ENCODE peak calls at places on chromosomes 7 and 10, in seven cellular contexts. E is hepatocyte, G is right lobe of liver, I is psoas muscle, O is A549, H is adrenal gland, Y is astrocyte. Z is an unnamed sample.

GRCh38 chr10:34522542-34522941 is 292.6 kb downstream of the PARD3 start:
- DNase-seq in I (no peak), E (peak; percentile 36), H (no peak), O (peak; percentile 78), Y (no peak), G (no peak), Z (no peak)

GRCh38 chr7:121938429-121938996 is 65.6 kb downstream of the PTPRZ1 start:
- DNase-seq in O (no peak), H (no peak), G (no peak), E (no peak), I (no peak), Y (no peak), Z (no peak)

GRCh38 chr7:97845622-97846203 is 26.5 kb downstream of the ASNS start:
- DNase-seq in H (no peak), E (peak; percentile 35), Y (no peak), O (peak; percentile 24), I (no peak), G (no peak), Z (no peak)

GRCh38 chr10:58512470-58513188 is at the start of gene BICC1:
- DNase-seq in E (peak; percentile 76), H (peak; percentile 58), G (peak; percentile 57), I (peak; percentile 61), Y (peak; percentile 51), O (peak; percentile 55), Z (no peak)

GRCh38 chr7:27516415-27516814 is 146.3 kb downstream of the HIBADH start:
- DNase-seq in H (no peak), O (no peak), E (no peak), G (no peak), I (no peak), Y (no peak), Z (no peak)

GRCh38 chr10:118471863-118472262 is 123.6 kb downstream of the PRLHR start:
- DNase-seq in G (no peak), I (no peak), E (no peak), O (peak; percentile 9), Y (peak; percentile 47), H (no peak), Z (no peak)

GRCh38 chr10:44703241-44704155 is 207.6 kb upstream of the TMEM72 start:
- DNase-seq in I (no peak), O (no peak), G (no peak), Y (peak; percentile 89), H (no peak), E (no peak), Z (no peak)

GRCh38 chr10:129305046-129305445 is 162.0 kb upstream of the MGMT start:
- DNase-seq in H (no peak), I (no peak), Y (no peak), E (no peak), O (no peak), G (no peak), Z (no peak)

GRCh38 chr10:70169661-70170364 is 501 bp downstream of the SAR1A start:
- DNase-seq in H (peak; percentile 73), O (no peak), G (no peak), E (peak; percentile 46), I (no peak), Y (no peak), Z (peak; percentile 45)

GRCh38 chr10:94403034-94403822 is 887 bp downstream of the TBC1D12 start:
- DNase-seq in O (peak; percentile 75), Y (peak; percentile 67), H (peak; percentile 78), E (peak; percentile 74), G (peak; percentile 66), I (peak; percentile 54), Z (peak; percentile 77)

GRCh38 chr10:116771101-116771705 is 28.8 kb upstream of the HSPA12A start:
- DNase-seq in O (peak; percentile 68), I (peak; percentile 79), Y (peak; percentile 71), G (peak; percentile 54), H (peak; percentile 94), E (peak; percentile 72), Z (no peak)
- TF ChIP-seq CTCF in O (no peak), I (no peak), Y (no peak), G (no peak), H (no peak), E (no peak), Z (no peak)

GRCh38 chr7:140639366-140640053 is 1.1 kb downstream of the DENND2A start:
- DNase-seq in E (peak; percentile 63), Y (peak; percentile 95), G (no peak), H (peak; percentile 62), I (peak; percentile 64), O (no peak), Z (no peak)

GRCh38 chr7:140641532-140642191 is 1.0 kb upstream of the DENND2A start:
- DNase-seq in G (no peak), Y (no peak), I (no peak), O (no peak), E (no peak), H (no peak), Z (no peak)

GRCh38 chr7:140638311-140638791 is 2.3 kb downstream of the DENND2A start:
- DNase-seq in H (no peak), Y (peak; percentile 42), O (peak; percentile 55), I (peak; percentile 45), E (peak; percentile 32), G (no peak), Z (no peak)

GRCh38 chr7:140640727-140641531 is at the start of gene DENND2A:
- DNase-seq in O (no peak), G (peak; percentile 64), H (peak; percentile 70), I (peak; percentile 80), E (peak; percentile 86), Y (peak; percentile 44), Z (peak; percentile 61)

GRCh38 chr7:140640060-140640611 is 477 bp downstream of the DENND2A start:
- DNase-seq in G (peak; percentile 62), O (peak; percentile 33), Y (peak; percentile 31), E (peak; percentile 68), I (peak; percentile 57), H (no peak), Z (peak; percentile 55)
- H3K4me3 ChIP-seq in G (peak overlapping the region; percentile 47), O (peak overlapping the region; percentile 63), Y (peak overlapping the region; percentile 70), E (peak overlapping the region; percentile 87), I (peak overlapping the region; percentile 68), H (peak overlapping the region; percentile 26), Z (peak overlapping the region; percentile 59)

GRCh38 chr10:88076027-88076880 is 212.8 kb downstream of the PTEN start:
- DNase-seq in I (no peak), E (no peak), O (no peak), G (no peak), H (no peak), Y (no peak), Z (no peak)

GRCh38 chr10:88080213-88080612 is 216.8 kb downstream of the PTEN start:
- DNase-seq in Y (peak; percentile 66), E (peak; percentile 65), I (no peak), O (peak; percentile 37), H (no peak), G (no peak), Z (no peak)

GRCh38 chr10:88081457-88082054 is 218.1 kb downstream of the PTEN start:
- DNase-seq in G (no peak), Y (no peak), I (no peak), H (no peak), E (no peak), O (no peak), Z (no peak)

GRCh38 chr10:88074971-88075370 is 211.5 kb downstream of the PTEN start:
- DNase-seq in H (no peak), I (no peak), E (no peak), O (no peak), Y (no peak), G (no peak), Z (no peak)

DNA sequence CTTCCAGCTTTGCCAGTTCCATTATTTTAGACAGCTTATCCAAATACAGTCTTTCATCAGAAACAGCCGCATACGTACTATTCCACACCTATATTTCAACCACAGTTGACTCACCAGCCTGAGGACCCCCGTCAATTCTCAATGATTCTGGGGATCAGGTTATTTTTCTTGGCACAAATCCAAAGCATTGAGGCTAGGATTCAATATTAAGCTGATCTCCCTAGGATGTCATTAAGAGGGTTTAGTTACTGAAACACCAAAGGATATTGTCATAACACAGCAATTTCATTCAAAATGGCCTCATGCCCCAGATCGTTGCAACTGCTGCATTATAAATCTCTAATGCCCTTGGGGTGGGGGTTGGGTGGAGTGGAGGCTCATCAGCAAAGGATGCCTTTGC is 214.6 kb downstream of the PTEN start:
- DNase-seq in I (no peak), H (no peak), G (no peak), O (no peak), Y (peak; percentile 26), E (no peak), Z (no peak)
- H3K4me1 ChIP-seq in I (peaks cover 9% of the 10 kb centered on the region), H (no peaks in the 10 kb centered on the region), G (no peaks in the 10 kb centered on the region), O (peaks cover 17% of the 10 kb centered on the region), Y (peaks cover 10% of the 10 kb centered on the region), E (peaks cover 18% of the 10 kb centered on the region), Z (peaks cover 26% of the 10 kb centered on the region)

DNA sequence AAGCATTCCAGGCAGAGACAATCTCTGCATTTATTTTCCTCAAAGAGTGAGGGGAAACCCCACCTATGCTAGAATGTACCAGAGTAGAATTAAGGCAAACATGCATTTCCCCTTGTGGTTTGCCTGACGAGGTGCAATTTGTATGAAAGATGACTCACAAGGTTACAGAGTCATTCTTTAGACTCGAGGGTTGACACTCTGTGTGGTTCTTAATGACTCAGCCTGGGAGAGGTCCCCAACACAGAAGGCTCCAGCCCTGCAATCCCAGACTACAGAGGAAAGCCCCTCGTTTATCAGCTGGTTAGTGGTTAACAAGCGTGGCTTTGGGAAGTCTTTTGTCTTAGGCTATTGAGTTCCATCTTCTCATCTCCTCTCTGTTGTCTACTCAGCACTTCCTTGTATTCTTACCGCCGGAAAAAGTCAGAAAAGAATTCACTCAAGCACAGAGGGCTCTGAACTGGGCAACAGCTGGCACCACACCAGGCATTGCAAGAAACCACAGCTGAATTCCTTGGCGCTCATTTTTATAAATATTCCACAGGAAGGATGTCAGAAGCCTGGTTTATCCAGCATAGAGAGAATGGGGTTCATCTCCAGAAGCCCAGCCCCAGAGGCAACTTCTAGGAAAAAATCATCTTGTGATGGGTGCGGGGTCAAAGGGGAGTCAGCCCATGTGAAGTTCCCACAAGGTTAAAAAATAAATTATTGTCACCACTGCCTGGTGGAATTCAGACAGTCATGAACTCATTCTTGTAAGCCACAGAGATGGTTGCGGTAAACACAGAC is 24.4 kb upstream of the SVIL start:
- DNase-seq in Y (peak; percentile 100), H (peak; percentile 76), E (peak; percentile 86), O (peak; percentile 96), G (no peak), I (peak; percentile 63), Z (peak; percentile 67)
- TF ChIP-seq CTCF in Y (peak; percentile 37), H (peak; percentile 71), E (peak; percentile 25), O (no peak), G (no peak), I (peak; percentile 39), Z (peak; percentile 43)

DNA sequence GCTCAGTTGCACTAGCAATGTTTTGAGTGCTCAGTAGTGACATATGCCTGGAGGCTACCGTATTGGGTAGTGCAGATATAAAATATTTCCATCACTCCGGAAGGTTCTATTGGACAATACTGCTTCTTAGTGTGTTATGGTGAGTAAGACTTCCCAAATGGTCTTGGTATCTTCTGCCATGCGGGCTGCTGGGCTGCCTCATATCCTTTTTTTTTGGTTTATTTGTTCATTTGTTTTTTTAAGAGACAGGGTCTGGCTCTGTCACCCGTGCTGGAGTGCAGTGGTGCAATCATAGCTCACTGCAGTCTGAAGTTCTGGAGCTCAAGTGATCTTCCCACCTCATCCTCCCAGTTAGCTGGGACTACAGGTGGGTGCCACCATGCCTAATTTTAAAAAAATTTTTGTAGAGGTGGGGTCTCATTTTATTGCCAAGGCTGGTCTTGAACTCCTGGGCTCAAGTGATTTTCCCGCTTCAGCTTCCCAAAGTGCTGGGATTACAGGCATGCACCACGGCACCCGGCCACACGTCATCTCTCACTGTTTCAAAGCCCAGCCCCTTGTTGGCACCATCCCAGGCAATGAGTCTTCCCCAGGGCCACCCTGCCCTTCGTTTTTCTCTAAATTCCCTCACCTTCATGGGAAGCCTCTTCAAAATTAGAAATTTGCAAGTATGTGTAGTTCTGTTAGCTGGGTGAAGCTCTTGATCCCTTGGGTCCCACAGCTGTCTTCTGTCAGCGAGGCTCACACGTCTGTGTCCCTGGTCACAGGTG is 111.0 kb upstream of the KLF14 start:
- DNase-seq in Y (peak; percentile 67), O (peak; percentile 81), I (peak; percentile 58), H (no peak), G (no peak), E (no peak), Z (no peak)
- H3K4me3 ChIP-seq in Y (no peak overlapping the region), O (peak overlapping the region; percentile 21), I (no peak overlapping the region), H (no peak overlapping the region), G (no peak overlapping the region), E (no peak overlapping the region), Z (no peak overlapping the region)